ENCODE peak calls at places on chromosome 18, in eight cellular contexts. E is nephron progenitor cell, M is AG08396, T is NCI-H1092 treated with DMSO at 0.1 percent for 48 hours, G is fibroblast of lung, P is anterior cingulate cortex, B is heart left ventricle, V is activated T-cell treated with anti-CD3 and anti-CD28 coated beads for 1 hour. L is an unnamed sample.

GRCh38 chr18:57128229-57128911 is 18.5 kb upstream of the BOD1L2 start:
- DNase-seq in E (no peak), M (no peak), T (no peak), G (no peak), P (no peak), B (no peak), V (no peak), L (peak)

GRCh38 chr18:23617412-23618009 is 31.2 kb upstream of the NPC1 start:
- DNase-seq in E (no peak), M (no peak), T (no peak), G (no peak), P (no peak), B (no peak), V (no peak), L (no peak)

GRCh38 chr18:596288-596881 is 403 bp upstream of the CLUL1 start:
- DNase-seq in E (peak), M (no peak), T (no peak), G (no peak), P (no peak), B (no peak), V (no peak), L (peak)

GRCh38 chr18:22710628-22711380 is 222.3 kb upstream of the RBBP8 start:
- DNase-seq in E (peak), M (no peak), T (no peak), G (peak), P (no peak), B (peak), V (no peak), L (no peak)

GRCh38 chr18:14959550-14959949 is 211.6 kb downstream of the ANKRD30B start:
- DNase-seq in E (no peak), M (no peak), T (no peak), G (no peak), P (no peak), B (no peak), V (no peak), L (no peak)

GRCh38 chr18:74963820-74964446 is 245.0 kb downstream of the PTGR3 start:
- DNase-seq in E (peak), M (peak), T (peak), G (peak), P (no peak), B (peak), V (no peak), L (peak)

GRCh38 chr18:39846277-39846676 is 2108.8 kb upstream of the PIK3C3 start:
- DNase-seq in E (no peak), M (no peak), T (no peak), G (peak), P (no peak), B (peak), V (no peak), L (no peak)

GRCh38 chr18:78543201-78543725 is 436.4 kb upstream of the SALL3 start:
- DNase-seq in E (no peak), M (no peak), T (no peak), G (no peak), P (no peak), B (no peak), V (no peak), L (no peak)

GRCh38 chr18:3652380-3653262 is 202.6 kb downstream of the TGIF1 start:
- DNase-seq in E (no peak), M (peak), T (no peak), G (peak), P (no peak), B (peak), V (no peak), L (peak)

GRCh38 chr18:40962784-40963183 is 992.2 kb upstream of the PIK3C3 start:
- DNase-seq in E (no peak), M (no peak), T (no peak), G (no peak), P (no peak), B (no peak), V (no peak), L (no peak)